ENCODE peak calls at places on chromosomes 16 and 17, in six cellular contexts. B, E, S, R, Q and A are unnamed samples.

GRCh38 chr16:17273142-17273561 is 197.6 kb downstream of the XYLT1 start:
- DNase-seq in B (peak; percentile 79), E (no peak), S (peak; percentile 88), R (peak; percentile 24), Q (peak; percentile 34), A (no peak)

GRCh38 chr17:28716740-28717577 is 709 bp downstream of the RAB34 start:
- DNase-seq in B (peak; percentile 54), E (no peak), S (no peak), R (no peak), Q (no peak), A (peak; percentile 51)

GRCh38 chr16:57732683-57733082 is 2.9 kb upstream of the KATNB1 start:
- DNase-seq in B (no peak), E (no peak), S (no peak), R (no peak), Q (no peak), A (no peak)

GRCh38 chr17:1399366-1399678 is 700 bp downstream of the YWHAE start:
- DNase-seq in B (no peak), E (no peak), S (no peak), R (no peak), Q (no peak), A (no peak)

GRCh38 chr16:58074657-58075056 is 49.1 kb downstream of the MMP15 start:
- DNase-seq in B (no peak), E (no peak), S (no peak), R (no peak), Q (no peak), A (no peak)

GRCh38 chr17:75392559-75392958 is 12.9 kb downstream of the GRB2 start:
- DNase-seq in B (no peak), E (no peak), S (no peak), R (no peak), Q (no peak), A (no peak)

GRCh38 chr17:82737981-82738877 is 2.8 kb downstream of the FN3K start:
- DNase-seq in B (peak; percentile 56), E (peak; percentile 95), S (no peak), R (no peak), Q (no peak), A (no peak)

GRCh38 chr16:49524578-49525315 is 151.1 kb downstream of the C16orf78 start:
- DNase-seq in B (no peak), E (no peak), S (no peak), R (no peak), Q (no peak), A (no peak)

GRCh38 chr16:11139624-11140375 is 116.2 kb downstream of the SOCS1 start:
- DNase-seq in B (no peak), E (no peak), S (no peak), R (no peak), Q (no peak), A (no peak)

GRCh38 chr17:58329035-58329807 is 626 bp upstream of the TSPOAP1 start:
- DNase-seq in B (no peak), E (no peak), S (no peak), R (peak; percentile 99), Q (no peak), A (no peak)

GRCh38 chr17:40819528-40820125 is 2.8 kb downstream of the KRT10 start:
- DNase-seq in B (peak; percentile 27), E (peak; percentile 0), S (no peak), R (no peak), Q (peak; percentile 21), A (no peak)

GRCh38 chr16:57480127-57480753 is 6.1 kb downstream of the DOK4 start:
- DNase-seq in B (peak; percentile 88), E (no peak), S (no peak), R (no peak), Q (peak; percentile 80), A (no peak)